ENCODE peak calls at places on chromosomes 7 and 10, in five cellular contexts. L is T-helper 1 cell, C is psoas muscle, T is Peyer's patch, F is iPS-NIHi11. W is an unnamed sample.

GRCh38 chr10:18918545-18918944 is 130.1 kb upstream of the MALRD1 start:
- DNase-seq in L (no peak), C (no peak), T (no peak), F (no peak), W (no peak)

GRCh38 chr10:77007836-77008235 is 629.8 kb downstream of the KCNMA1 start:
- DNase-seq in L (no peak), C (no peak), T (no peak), F (no peak), W (no peak)

GRCh38 chr7:142711722-142712616 is 37.3 kb upstream of the PRSS1 start:
- DNase-seq in L (peak), C (no peak), T (peak), F (peak), W (no peak)

GRCh38 chr10:126004752-126005151 is 108.4 kb downstream of the FANK1 start:
- DNase-seq in L (no peak), C (no peak), T (no peak), F (no peak), W (no peak)

GRCh38 chr7:36652431-36652830 is 71.9 kb downstream of the AOAH start:
- DNase-seq in L (no peak), C (no peak), T (no peak), F (no peak), W (no peak)

GRCh38 chr7:98051118-98051744 is 55.4 kb upstream of the LMTK2 start:
- DNase-seq in L (peak), C (no peak), T (peak), F (peak), W (no peak)

GRCh38 chr7:66933469-66933868 is 12.4 kb downstream of the TMEM248 start:
- DNase-seq in L (no peak), C (no peak), T (no peak), F (no peak), W (no peak)

GRCh38 chr10:49747303-49747646 is 14.8 kb downstream of the OGDHL start:
- DNase-seq in L (no peak), C (no peak), T (no peak), F (peak), W (peak)

GRCh38 chr10:72763201-72763600 is 71.3 kb downstream of the MCU start:
- DNase-seq in L (no peak), C (no peak), T (no peak), F (no peak), W (no peak)

GRCh38 chr10:114312585-114312984 is 73.5 kb downstream of the VWA2 start:
- DNase-seq in L (no peak), C (no peak), T (no peak), F (no peak), W (no peak)

GRCh38 chr7:6346581-6346980 is 74.2 kb upstream of the CYTH3 start:
- DNase-seq in L (no peak), C (no peak), T (no peak), F (no peak), W (no peak)

GRCh38 chr7:105403128-105403527 is 14.4 kb upstream of the SRPK2 start:
- DNase-seq in L (no peak), C (no peak), T (no peak), F (no peak), W (no peak)

GRCh38 chr7:46942574-46942973 is 639.3 kb downstream of the TNS3 start:
- DNase-seq in L (no peak), C (no peak), T (no peak), F (no peak), W (no peak)

GRCh38 chr10:115998301-115998700 is 274.7 kb downstream of the GFRA1 start:
- DNase-seq in L (no peak), C (no peak), T (no peak), F (no peak), W (no peak)

GRCh38 chr7:116185956-116186355 is 24.4 kb upstream of the TES start:
- DNase-seq in L (no peak), C (no peak), T (no peak), F (no peak), W (no peak)

GRCh38 chr7:18565337-18565736 is 69.8 kb downstream of the HDAC9 start:
- DNase-seq in L (no peak), C (no peak), T (no peak), F (no peak), W (no peak)

GRCh38 chr7:128053023-128053422 is 21.8 kb upstream of the LRRC4 start:
- DNase-seq in L (no peak), C (no peak), T (no peak), F (no peak), W (no peak)

GRCh38 chr7:113622796-113623195 is 296.0 kb downstream of the PPP1R3A start:
- DNase-seq in L (no peak), C (no peak), T (no peak), F (no peak), W (no peak)

GRCh38 chr7:103949374-103949773 is 40.1 kb downstream of the RELN start:
- DNase-seq in L (no peak), C (no peak), T (no peak), F (no peak), W (no peak)

GRCh38 chr7:41674505-41675023 is 28.3 kb downstream of the INHBA start:
- DNase-seq in L (no peak), C (no peak), T (no peak), F (no peak), W (no peak)

GRCh38 chr7:2979276-2979675 is 64.4 kb downstream of the CARD11 start:
- DNase-seq in L (no peak), C (no peak), T (peak), F (no peak), W (no peak)

W was measured in heart left ventricle.